ENCODE peak calls at places on chromosomes 13 and 19, in five cellular contexts. One of them, this sample, is unnamed.

GRCh38 chr19:7333198-7334118 is 15.3 kb upstream of the ARHGEF18 start:
- DNase-seq in SK-N-SH: no peak
- DNase-seq in IMR-90: no peak
- DNase-seq in K562: no peak
- DNase-seq in A549: no peak
- DNase-seq in this sample: peak; percentile 92

GRCh38 chr13:35283856-35284255 is 192.6 kb downstream of the MAB21L1 start:
- DNase-seq in SK-N-SH: no peak
- DNase-seq in IMR-90: no peak
- DNase-seq in K562: no peak
- DNase-seq in A549: peak; percentile 21
- DNase-seq in this sample: no peak

GRCh38 chr19:35436477-35437141 is 11.4 kb upstream of the FFAR2 start:
- DNase-seq in SK-N-SH: no peak
- DNase-seq in IMR-90: no peak
- DNase-seq in K562: no peak
- DNase-seq in A549: peak; percentile 55
- DNase-seq in this sample: no peak

GRCh38 chr19:52190679-52191293 is 934 bp downstream of the PPP2R1A start:
- DNase-seq in SK-N-SH: peak; percentile 56
- DNase-seq in IMR-90: peak; percentile 46
- DNase-seq in K562: no peak
- DNase-seq in A549: peak; percentile 51
- DNase-seq in this sample: no peak

GRCh38 chr13:49502954-49503353 is 7.2 kb downstream of the PHF11 start:
- DNase-seq in SK-N-SH: no peak
- DNase-seq in IMR-90: peak; percentile 77
- DNase-seq in K562: no peak
- DNase-seq in A549: no peak
- DNase-seq in this sample: no peak

GRCh38 chr13:46578590-46578975 is 25.6 kb downstream of the LRCH1 start:
- DNase-seq in SK-N-SH: no peak
- DNase-seq in IMR-90: no peak
- DNase-seq in K562: no peak
- DNase-seq in A549: no peak
- DNase-seq in this sample: no peak

GRCh38 chr13:102948006-102948405 is 102.2 kb downstream of the ERCC5 start:
- DNase-seq in SK-N-SH: no peak
- DNase-seq in IMR-90: no peak
- DNase-seq in K562: no peak
- DNase-seq in A549: no peak
- DNase-seq in this sample: no peak

GRCh38 chr13:32475403-32475802 is 47.5 kb upstream of the N4BP2L1 start:
- DNase-seq in SK-N-SH: no peak
- DNase-seq in IMR-90: no peak
- DNase-seq in K562: no peak
- DNase-seq in A549: no peak
- DNase-seq in this sample: no peak

GRCh38 chr19:289651-290538 is 1.3 kb downstream of the PLPP2 start:
- DNase-seq in SK-N-SH: peak; percentile 27
- DNase-seq in IMR-90: peak; percentile 25
- DNase-seq in K562: peak; percentile 45
- DNase-seq in A549: peak; percentile 86
- DNase-seq in this sample: no peak

GRCh38 chr13:41746259-41746658 is 214.7 kb downstream of the VWA8 start:
- DNase-seq in SK-N-SH: no peak
- DNase-seq in IMR-90: peak; percentile 79
- DNase-seq in K562: no peak
- DNase-seq in A549: no peak
- DNase-seq in this sample: no peak

GRCh38 chr19:46372901-46373572 is 26.1 kb downstream of the PPP5C start:
- DNase-seq in SK-N-SH: no peak
- DNase-seq in IMR-90: no peak
- DNase-seq in K562: no peak
- DNase-seq in A549: peak; percentile 84
- DNase-seq in this sample: no peak

GRCh38 chr19:7692417-7693088 is 9.4 kb downstream of the FCER2 start:
- DNase-seq in SK-N-SH: no peak
- DNase-seq in IMR-90: no peak
- DNase-seq in K562: no peak
- DNase-seq in A549: no peak
- DNase-seq in this sample: no peak

GRCh38 chr19:13797870-13798269 is 2.6 kb downstream of the ZSWIM4 start:
- DNase-seq in SK-N-SH: no peak
- DNase-seq in IMR-90: peak; percentile 71
- DNase-seq in K562: no peak
- DNase-seq in A549: peak; percentile 59
- DNase-seq in this sample: no peak

GRCh38 chr19:17063412-17063811 is 11.8 kb downstream of the HAUS8 start:
- DNase-seq in SK-N-SH: no peak
- DNase-seq in IMR-90: no peak
- DNase-seq in K562: no peak
- DNase-seq in A549: no peak
- DNase-seq in this sample: no peak

GRCh38 chr13:38590796-38591507 is 95.9 kb upstream of the FREM2 start:
- DNase-seq in SK-N-SH: no peak
- DNase-seq in IMR-90: no peak
- DNase-seq in K562: no peak
- DNase-seq in A549: no peak
- DNase-seq in this sample: no peak

GRCh38 chr19:11197291-11198174 is at the start of gene KANK2:
- DNase-seq in SK-N-SH: peak; percentile 99
- DNase-seq in IMR-90: peak; percentile 55
- DNase-seq in K562: peak; percentile 98
- DNase-seq in A549: peak; percentile 77
- DNase-seq in this sample: peak; percentile 13

GRCh38 chr13:27797228-27797624 is 4.9 kb downstream of the GSX1 start:
- DNase-seq in SK-N-SH: no peak
- DNase-seq in IMR-90: peak; percentile 30
- DNase-seq in K562: no peak
- DNase-seq in A549: peak; percentile 40
- DNase-seq in this sample: no peak

GRCh38 chr13:24254151-24254810 is 55.1 kb upstream of the C1QTNF9 start:
- DNase-seq in SK-N-SH: no peak
- DNase-seq in IMR-90: no peak
- DNase-seq in K562: no peak
- DNase-seq in A549: no peak
- DNase-seq in this sample: no peak
- TF ChIP-seq RCOR1 in SK-N-SH: no peak
- TF ChIP-seq RCOR1 in IMR-90: no peak
- TF ChIP-seq RCOR1 in K562: no peak
- TF ChIP-seq RCOR1 in A549: no peak
- TF ChIP-seq RCOR1 in this sample: no peak

DNA sequence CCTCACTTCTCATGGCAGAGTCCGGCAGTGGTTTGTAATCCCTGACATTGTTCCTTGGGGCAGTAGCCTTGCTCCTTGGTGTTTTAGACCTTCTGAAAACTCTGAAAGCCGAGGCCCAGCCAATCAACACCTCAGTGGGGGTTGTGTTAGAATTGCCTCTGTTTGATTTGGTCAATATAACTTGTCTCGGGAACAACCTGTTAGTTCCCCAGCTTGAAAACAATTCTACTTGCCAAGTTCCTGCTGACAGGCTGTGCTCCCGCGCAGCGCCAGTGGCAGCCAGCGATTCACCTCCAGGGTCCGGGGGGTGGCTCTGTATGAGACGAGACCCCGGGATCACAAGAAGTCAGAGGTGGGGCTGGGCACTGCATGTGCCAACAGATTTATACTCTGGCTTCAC is 81.4 kb upstream of the MEDAG start:
- DNase-seq in SK-N-SH: no peak
- DNase-seq in IMR-90: no peak
- DNase-seq in K562: no peak
- DNase-seq in A549: no peak
- DNase-seq in this sample: no peak
- TF ChIP-seq RCOR1 in SK-N-SH: no peak
- TF ChIP-seq RCOR1 in IMR-90: no peak
- TF ChIP-seq RCOR1 in K562: no peak
- TF ChIP-seq RCOR1 in A549: no peak
- TF ChIP-seq RCOR1 in this sample: no peak

GRCh38 chr19:58563034-58563573 is 4.7 kb upstream of the UBE2M start:
- DNase-seq in SK-N-SH: peak; percentile 78
- DNase-seq in IMR-90: no peak
- DNase-seq in K562: no peak
- DNase-seq in A549: no peak
- DNase-seq in this sample: no peak
- TF ChIP-seq RCOR1 in SK-N-SH: no peak
- TF ChIP-seq RCOR1 in IMR-90: no peak
- TF ChIP-seq RCOR1 in K562: no peak
- TF ChIP-seq RCOR1 in A549: no peak
- TF ChIP-seq RCOR1 in this sample: no peak

GRCh38 chr19:29645911-29646310 is 19.4 kb upstream of the PLEKHF1 start:
- DNase-seq in SK-N-SH: no peak
- DNase-seq in IMR-90: peak; percentile 34
- DNase-seq in K562: no peak
- DNase-seq in A549: no peak
- DNase-seq in this sample: no peak
- TF ChIP-seq RCOR1 in SK-N-SH: no peak
- TF ChIP-seq RCOR1 in IMR-90: no peak
- TF ChIP-seq RCOR1 in K562: peak; percentile 51
- TF ChIP-seq RCOR1 in A549: no peak
- TF ChIP-seq RCOR1 in this sample: no peak

GRCh38 chr19:39918183-39918651 is 16.2 kb downstream of the FCGBP start:
- DNase-seq in SK-N-SH: no peak
- DNase-seq in IMR-90: no peak
- DNase-seq in K562: no peak
- DNase-seq in A549: no peak
- DNase-seq in this sample: no peak

GRCh38 chr19:39916236-39916635 is 18.2 kb downstream of the FCGBP start:
- DNase-seq in SK-N-SH: no peak
- DNase-seq in IMR-90: no peak
- DNase-seq in K562: peak; percentile 4
- DNase-seq in A549: no peak
- DNase-seq in this sample: no peak

GRCh38 chr19:39917561-39918182 is 16.8 kb downstream of the FCGBP start:
- DNase-seq in SK-N-SH: no peak
- DNase-seq in IMR-90: no peak
- DNase-seq in K562: no peak
- DNase-seq in A549: no peak
- DNase-seq in this sample: no peak

GRCh38 chr19:39915848-39916215 is 18.6 kb downstream of the FCGBP start:
- DNase-seq in SK-N-SH: no peak
- DNase-seq in IMR-90: no peak
- DNase-seq in K562: peak; percentile 5
- DNase-seq in A549: no peak
- DNase-seq in this sample: no peak

DNA sequence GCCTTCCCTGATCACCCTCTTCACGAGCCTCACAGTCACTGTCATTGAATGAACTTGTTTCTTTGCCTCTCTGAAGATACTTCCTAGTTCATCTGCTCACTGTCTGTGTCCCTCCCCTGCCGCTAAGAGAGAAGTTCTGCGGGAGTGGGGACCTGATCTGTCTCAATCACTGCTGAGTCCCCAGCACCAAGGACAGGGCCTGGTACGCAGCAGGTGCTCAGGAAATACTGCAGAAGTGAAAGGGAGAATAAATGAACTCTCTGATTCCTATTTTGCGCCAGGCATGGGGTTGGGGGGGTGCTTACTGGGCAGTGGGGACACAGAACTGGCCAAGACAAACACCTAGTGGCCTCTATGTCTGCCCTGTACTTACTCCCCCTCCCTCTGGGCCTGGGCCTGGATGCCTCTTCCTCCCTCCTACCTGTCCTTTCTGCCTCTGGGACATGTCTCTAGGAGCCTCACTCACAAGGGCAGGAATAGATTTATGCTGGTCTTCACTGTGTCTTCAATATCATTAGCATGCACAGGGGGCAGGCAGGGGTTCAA is 17.5 kb downstream of the FCGBP start:
- DNase-seq in SK-N-SH: no peak
- DNase-seq in IMR-90: no peak
- DNase-seq in K562: peak; percentile 7
- DNase-seq in A549: no peak
- DNase-seq in this sample: no peak
- TF ChIP-seq RCOR1 in SK-N-SH: no peak
- TF ChIP-seq RCOR1 in IMR-90: no peak
- TF ChIP-seq RCOR1 in K562: peak; percentile 44
- TF ChIP-seq RCOR1 in A549: no peak
- TF ChIP-seq RCOR1 in this sample: no peak